ENCODE peak calls at places on chromosomes 3 and 15, in seven cellular contexts. S is mesendoderm, L is H1, R is neuronal stem cell, B is H9, C is trophoblast cell, I is mesenchymal stem cell. O is an unnamed sample.

GRCh38 chr3:65922441-65922840 is 116.3 kb downstream of the MAGI1 start:
- DNase-seq in S (no peak), L (no peak), R (no peak), B (no peak), C (no peak), I (no peak), O (peak)

GRCh38 chr3:24829632-24830229 is 335.1 kb upstream of the THRB start:
- DNase-seq in S (peak), L (no peak), R (peak), B (peak), C (no peak), I (peak), O (no peak)

GRCh38 chr15:31304074-31304648 is 22.5 kb upstream of the KLF13 start:
- DNase-seq in S (no peak), L (no peak), R (no peak), B (no peak), C (no peak), I (no peak), O (no peak)

GRCh38 chr3:177057768-177058167 is 139.5 kb downstream of the TBL1XR1 start:
- DNase-seq in S (no peak), L (no peak), R (no peak), B (no peak), C (no peak), I (no peak), O (peak)

GRCh38 chr3:197354195-197355059 is 56.0 kb upstream of the DLG1 start:
- DNase-seq in S (no peak), L (no peak), R (no peak), B (no peak), C (no peak), I (peak), O (peak)

GRCh38 chr15:41661529-41662225 is 1.5 kb downstream of the MGA start:
- DNase-seq in S (peak), L (peak), R (peak), B (peak), C (peak), I (peak), O (peak)

GRCh38 chr15:56804279-56804678 is 71.0 kb upstream of the ZNF280D start:
- DNase-seq in S (no peak), L (no peak), R (no peak), B (no peak), C (no peak), I (no peak), O (no peak)

GRCh38 chr15:27486036-27486435 is 515.1 kb downstream of the GABRG3 start:
- DNase-seq in S (no peak), L (no peak), R (no peak), B (no peak), C (no peak), I (no peak), O (no peak)

GRCh38 chr3:113222412-113223086 is 11.2 kb downstream of the BOC start:
- DNase-seq in S (no peak), L (no peak), R (no peak), B (no peak), C (no peak), I (no peak), O (no peak)

GRCh38 chr3:29270752-29271151 is 10.1 kb upstream of the RBMS3 start:
- DNase-seq in S (no peak), L (no peak), R (no peak), B (no peak), C (no peak), I (no peak), O (no peak)

GRCh38 chr3:29937185-29937584 is 656.3 kb downstream of the RBMS3 start:
- DNase-seq in S (no peak), L (no peak), R (no peak), B (no peak), C (no peak), I (peak), O (peak)

GRCh38 chr3:12772462-12772861 is 13.4 kb upstream of the TMEM40 start:
- DNase-seq in S (no peak), L (no peak), R (no peak), B (no peak), C (no peak), I (no peak), O (no peak)

GRCh38 chr3:184050217-184050847 is 2.5 kb upstream of the HTR3C start:
- DNase-seq in S (no peak), L (no peak), R (no peak), B (no peak), C (no peak), I (no peak), O (no peak)

GRCh38 chr3:159821148-159821547 is 167.5 kb upstream of the IL12A start:
- DNase-seq in S (no peak), L (no peak), R (no peak), B (no peak), C (no peak), I (peak), O (no peak)

GRCh38 chr15:89364341-89364740 is 29.7 kb upstream of the POLG start:
- DNase-seq in S (no peak), L (no peak), R (no peak), B (no peak), C (no peak), I (no peak), O (no peak)

GRCh38 chr3:183244981-183245476 is 8.0 kb upstream of the B3GNT5 start:
- DNase-seq in S (peak), L (no peak), R (no peak), B (no peak), C (no peak), I (no peak), O (no peak)

GRCh38 chr15:70584838-70585706 is 178.3 kb downstream of the UACA start:
- DNase-seq in S (peak), L (peak), R (peak), B (peak), C (peak), I (peak), O (peak)

GRCh38 chr3:71163216-71163918 is 420.2 kb downstream of the FOXP1 start:
- DNase-seq in S (no peak), L (no peak), R (no peak), B (no peak), C (no peak), I (no peak), O (no peak)

GRCh38 chr3:47989981-47990440 is 26.2 kb downstream of the MAP4 start:
- DNase-seq in S (peak), L (peak), R (peak), B (peak), C (peak), I (peak), O (peak)

GRCh38 chr3:42709621-42710020 is 7.0 kb upstream of the HHATL start:
- DNase-seq in S (no peak), L (no peak), R (no peak), B (no peak), C (no peak), I (no peak), O (no peak)

GRCh38 chr3:135106445-135106844 is 311.4 kb downstream of the EPHB1 start:
- DNase-seq in S (peak), L (peak), R (peak), B (peak), C (peak), I (no peak), O (peak)

GRCh38 chr3:133881987-133882825 is 13.5 kb downstream of the RAB6B start:
- DNase-seq in S (no peak), L (no peak), R (no peak), B (peak), C (peak), I (no peak), O (no peak)

GRCh38 chr15:38707802-38708671 is 143.4 kb upstream of the RASGRP1 start:
- DNase-seq in S (peak), L (no peak), R (peak), B (peak), C (peak), I (peak), O (peak)

GRCh38 chr3:52317178-52317577 is 1.1 kb downstream of the DNAH1 start:
- DNase-seq in S (no peak), L (no peak), R (no peak), B (no peak), C (no peak), I (no peak), O (no peak)

GRCh38 chr3:133860519-133860918 is 35.2 kb downstream of the RAB6B start:
- DNase-seq in S (no peak), L (no peak), R (no peak), B (peak), C (no peak), I (no peak), O (no peak)

GRCh38 chr3:115550285-115550741 is 73.0 kb upstream of the GAP43 start:
- DNase-seq in S (no peak), L (no peak), R (no peak), B (no peak), C (no peak), I (peak), O (no peak)

GRCh38 chr15:80418892-80419537 is 14.8 kb downstream of the ARNT2 start:
- DNase-seq in S (peak), L (no peak), R (no peak), B (no peak), C (peak), I (peak), O (peak)

GRCh38 chr3:149552700-149553099 is 78.2 kb downstream of the TM4SF4 start:
- DNase-seq in S (no peak), L (no peak), R (no peak), B (no peak), C (no peak), I (peak), O (no peak)

GRCh38 chr15:45328663-45329062 is 49.7 kb downstream of the GATM start:
- DNase-seq in S (peak), L (no peak), R (no peak), B (no peak), C (no peak), I (no peak), O (no peak)

GRCh38 chr3:45011756-45012441 is 14.2 kb upstream of the CLEC3B start:
- DNase-seq in S (peak), L (no peak), R (no peak), B (no peak), C (peak), I (peak), O (peak)

GRCh38 chr3:149701206-149701976 is 43.6 kb upstream of the WWTR1 start:
- DNase-seq in S (no peak), L (no peak), R (no peak), B (no peak), C (no peak), I (no peak), O (no peak)

GRCh38 chr3:23815879-23816278 is 10.1 kb downstream of the UBE2E1 start:
- DNase-seq in S (no peak), L (no peak), R (no peak), B (no peak), C (no peak), I (peak), O (no peak)

GRCh38 chr15:99213187-99213811 is 36.1 kb downstream of the TTC23 start:
- DNase-seq in S (peak), L (peak), R (peak), B (peak), C (peak), I (peak), O (peak)

GRCh38 chr3:38117163-38117716 is 19.7 kb downstream of the ACAA1 start:
- DNase-seq in S (no peak), L (no peak), R (no peak), B (no peak), C (no peak), I (no peak), O (no peak)

GRCh38 chr3:38117748-38118420 is 19.0 kb downstream of the ACAA1 start:
- DNase-seq in S (peak), L (no peak), R (no peak), B (peak), C (peak), I (peak), O (peak)

GRCh38 chr3:38119802-38120689 is 16.9 kb downstream of the ACAA1 start:
- DNase-seq in S (no peak), L (no peak), R (no peak), B (peak), C (no peak), I (no peak), O (no peak)

GRCh38 chr3:38119248-38119544 is 17.7 kb downstream of the ACAA1 start:
- DNase-seq in S (no peak), L (no peak), R (no peak), B (no peak), C (no peak), I (no peak), O (no peak)

DNA sequence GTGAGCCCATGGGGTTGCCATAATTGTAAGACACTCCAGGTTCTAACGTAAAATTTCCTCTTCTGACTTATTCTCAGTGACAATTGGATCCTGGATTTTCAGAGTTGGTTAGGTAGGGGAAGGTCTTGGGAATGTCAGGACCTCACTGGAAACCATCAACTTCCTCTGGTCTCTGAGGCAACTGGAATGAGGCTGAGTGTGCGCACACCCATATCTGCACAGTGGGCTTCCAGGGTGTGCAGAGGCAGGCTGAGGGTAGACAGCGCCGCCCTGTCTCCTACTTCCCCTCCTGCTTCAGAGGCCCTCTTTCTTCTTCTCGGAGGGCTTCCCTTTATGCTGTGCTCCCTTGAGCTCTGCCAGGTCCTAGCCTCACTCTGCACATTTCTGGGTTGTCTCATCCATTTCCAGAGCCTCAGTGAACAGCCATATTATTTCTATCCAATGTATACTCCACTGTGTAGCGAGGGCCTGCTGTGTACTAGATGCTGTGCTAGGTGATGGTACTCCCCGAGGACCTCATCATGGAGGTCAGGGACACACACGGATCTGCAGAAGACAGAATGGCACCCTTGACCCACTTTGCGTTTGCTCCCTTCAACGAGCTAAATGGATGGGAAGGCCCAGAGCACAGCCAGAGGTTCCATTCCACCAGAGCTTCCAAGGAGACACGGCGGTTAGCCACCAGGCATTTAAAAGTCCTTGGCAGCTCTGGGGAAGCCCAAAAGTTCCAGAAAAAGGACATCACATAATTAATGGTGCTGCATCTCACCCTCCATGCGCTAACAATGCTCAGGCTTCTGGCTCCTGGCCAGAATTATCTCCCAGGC is 18.3 kb downstream of the ACAA1 start:
- DNase-seq in S (no peak), L (no peak), R (no peak), B (no peak), C (no peak), I (no peak), O (no peak)
- H2AK5ac ChIP-seq in S (no peak), L (no peak), R (no peak), B (no peak), C (no peak), I (no peak), O (no peak)

GRCh38 chr3:186523022-186523421 is 21.2 kb downstream of the CRYGS start:
- DNase-seq in S (no peak), L (no peak), R (no peak), B (no peak), C (no peak), I (no peak), O (no peak)
- H3K23ac ChIP-seq in S (no peak), L (no peak), R (no peak), B (no peak), C (no peak), I (no peak), O (no peak)

GRCh38 chr3:167989999-167990398 is 105.7 kb downstream of the GOLIM4 start:
- DNase-seq in S (no peak), L (no peak), R (no peak), B (no peak), C (no peak), I (no peak), O (no peak)

GRCh38 chr3:167983583-167983982 is 112.1 kb downstream of the GOLIM4 start:
- DNase-seq in S (no peak), L (no peak), R (no peak), B (no peak), C (no peak), I (no peak), O (no peak)

GRCh38 chr3:167992384-167992783 is 103.3 kb downstream of the GOLIM4 start:
- DNase-seq in S (no peak), L (no peak), R (no peak), B (no peak), C (no peak), I (no peak), O (no peak)

GRCh38 chr3:167991213-167991612 is 104.5 kb downstream of the GOLIM4 start:
- DNase-seq in S (no peak), L (no peak), R (no peak), B (no peak), C (no peak), I (no peak), O (no peak)

GRCh38 chr3:167989066-167989465 is 106.7 kb downstream of the GOLIM4 start:
- DNase-seq in S (no peak), L (no peak), R (no peak), B (no peak), C (no peak), I (no peak), O (no peak)
- H2BK5ac ChIP-seq in S (no peak), L (no peak), R (no peak), B (no peak), C (no peak), I (no peak), O (no peak)

GRCh38 chr15:68552773-68553172 is 26.0 kb upstream of the CORO2B start:
- DNase-seq in S (no peak), L (no peak), R (no peak), B (no peak), C (no peak), I (peak), O (peak)
- H2AK5ac ChIP-seq in S (no peak), L (no peak), R (no peak), B (no peak), C (no peak), I (peak), O (peak)

GRCh38 chr15:75361361-75361988 is 6.9 kb downstream of the MAN2C1 start:
- DNase-seq in S (no peak), L (no peak), R (no peak), B (no peak), C (no peak), I (no peak), O (no peak)

GRCh38 chr15:75364881-75365280 is 3.5 kb downstream of the MAN2C1 start:
- DNase-seq in S (no peak), L (no peak), R (no peak), B (no peak), C (no peak), I (no peak), O (no peak)

GRCh38 chr15:75362642-75363249 is 5.7 kb downstream of the MAN2C1 start:
- DNase-seq in S (peak), L (no peak), R (no peak), B (no peak), C (no peak), I (no peak), O (no peak)

GRCh38 chr15:75361989-75362641 is 6.3 kb downstream of the MAN2C1 start:
- DNase-seq in S (no peak), L (no peak), R (no peak), B (no peak), C (no peak), I (no peak), O (no peak)

DNA sequence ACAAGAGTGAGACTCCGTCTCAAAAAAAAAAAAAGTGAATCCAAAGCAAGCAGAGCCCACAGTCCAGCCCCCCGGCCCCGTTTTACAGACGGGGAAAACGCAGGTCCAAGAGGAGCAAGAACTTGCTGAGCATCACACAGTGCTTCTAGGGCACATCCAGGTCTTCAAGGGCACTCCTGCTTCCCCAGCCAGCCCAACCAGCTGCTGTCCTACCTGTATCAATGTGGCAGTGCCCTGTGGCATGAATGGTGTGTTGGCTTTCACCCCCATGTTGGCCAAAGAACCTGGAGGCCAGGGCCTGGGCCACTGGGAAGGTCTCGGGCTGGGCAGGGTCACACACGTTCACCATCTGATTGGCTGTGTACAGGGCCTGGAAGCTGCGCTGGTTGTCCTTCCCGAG is 4.6 kb downstream of the MAN2C1 start:
- DNase-seq in S (no peak), L (no peak), R (no peak), B (no peak), C (no peak), I (no peak), O (no peak)
- H3K23ac ChIP-seq in S (no peak), L (no peak), R (no peak), B (no peak), C (no peak), I (no peak), O (no peak)

GRCh38 chr3:117045143-117045542 is 335.6 kb downstream of the TUSC7 start:
- DNase-seq in S (peak), L (peak), R (no peak), B (peak), C (peak), I (no peak), O (peak)
- H2BK5ac ChIP-seq in S (no peak), L (peak), R (no peak), B (no peak), C (no peak), I (no peak), O (no peak)

GRCh38 chr15:67381416-67382045 is 126.9 kb downstream of the IQCH start:
- DNase-seq in S (no peak), L (no peak), R (no peak), B (no peak), C (peak), I (no peak), O (no peak)
- H2AK5ac ChIP-seq in S (no peak), L (no peak), R (no peak), B (no peak), C (no peak), I (no peak), O (no peak)

GRCh38 chr15:66752078-66752477 is 50.0 kb downstream of the SMAD6 start:
- DNase-seq in S (no peak), L (no peak), R (no peak), B (no peak), C (no peak), I (no peak), O (no peak)

GRCh38 chr15:66750609-66751008 is 48.6 kb downstream of the SMAD6 start:
- DNase-seq in S (no peak), L (no peak), R (no peak), B (no peak), C (no peak), I (no peak), O (no peak)

GRCh38 chr15:66749841-66750575 is 48.0 kb downstream of the SMAD6 start:
- DNase-seq in S (peak), L (no peak), R (no peak), B (no peak), C (no peak), I (no peak), O (no peak)

GRCh38 chr15:66753687-66754377 is 51.8 kb downstream of the SMAD6 start:
- DNase-seq in S (no peak), L (no peak), R (no peak), B (no peak), C (no peak), I (no peak), O (no peak)

DNA sequence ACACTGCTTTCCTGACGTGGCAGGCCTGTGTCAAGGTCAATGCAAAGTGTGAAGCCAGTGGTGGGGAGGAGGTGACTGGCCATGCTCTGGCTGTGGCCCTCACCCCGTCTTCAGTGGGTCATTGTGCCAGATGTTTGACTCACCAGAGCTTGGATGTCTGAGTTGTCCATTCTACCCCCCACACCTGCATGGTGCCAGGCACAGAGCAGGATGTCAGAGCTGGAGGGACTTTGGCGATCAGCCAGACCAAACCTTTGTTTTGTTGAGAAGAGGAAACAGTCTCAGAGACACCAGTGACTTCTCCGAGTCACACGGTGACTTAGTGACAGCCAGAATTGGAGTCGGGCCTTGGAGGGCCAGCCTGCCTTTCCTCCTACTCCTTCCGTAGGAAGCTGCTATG is 49.5 kb downstream of the SMAD6 start:
- DNase-seq in S (no peak), L (no peak), R (no peak), B (no peak), C (no peak), I (no peak), O (no peak)
- H3K23ac ChIP-seq in S (no peak), L (no peak), R (no peak), B (no peak), C (no peak), I (no peak), O (peak)

GRCh38 chr3:99892332-99892731 is 74.7 kb downstream of the CMSS1 start:
- DNase-seq in S (no peak), L (no peak), R (no peak), B (no peak), C (no peak), I (no peak), O (no peak)
- H2BK5ac ChIP-seq in S (no peak), L (no peak), R (no peak), B (no peak), C (no peak), I (no peak), O (peak)

GRCh38 chr3:83946045-83946444 is 1012.7 kb upstream of the CADM2 start:
- DNase-seq in S (no peak), L (no peak), R (no peak), B (no peak), C (no peak), I (no peak), O (no peak)
- H2AK5ac ChIP-seq in S (no peak), L (no peak), R (no peak), B (no peak), C (no peak), I (no peak), O (no peak)

O was measured in IMR-90.